ENCODE peak calls at places on chromosomes 12 and 14, in seven cellular contexts. W is K562, G is H1, C is SK-N-SH, M is GM12891, L is HepG2, R is GM12878. U is an unnamed sample.

GRCh38 chr12:23906329-23906728 is 43.1 kb downstream of the SOX5 start:
- DNase-seq in W (no peak), G (no peak), C (no peak), M (no peak), L (peak; percentile 20), R (no peak), U (no peak)

GRCh38 chr14:57928732-57929131 is 62.8 kb upstream of the SLC35F4 start:
- DNase-seq in W (no peak), G (no peak), C (no peak), M (no peak), L (no peak), R (no peak), U (no peak)

GRCh38 chr12:50753232-50753769 is 10.6 kb upstream of the ATF1 start:
- DNase-seq in W (no peak), G (no peak), C (no peak), M (no peak), L (no peak), R (no peak), U (no peak)

GRCh38 chr14:55864890-55865655 is 253.1 kb upstream of the PELI2 start:
- DNase-seq in W (peak; percentile 23), G (peak; percentile 78), C (peak; percentile 13), M (no peak), L (no peak), R (no peak), U (no peak)

GRCh38 chr12:28057856-28058615 is 85.5 kb upstream of the PTHLH start:
- DNase-seq in W (no peak), G (no peak), C (no peak), M (no peak), L (no peak), R (peak; percentile 17), U (no peak)

GRCh38 chr14:65703996-65704395 is 291.5 kb downstream of the FUT8 start:
- DNase-seq in W (no peak), G (no peak), C (no peak), M (no peak), L (no peak), R (no peak), U (no peak)

GRCh38 chr14:35512765-35513164 is 21.2 kb upstream of the INSM2 start:
- DNase-seq in W (no peak), G (no peak), C (no peak), M (no peak), L (no peak), R (no peak), U (no peak)

GRCh38 chr14:68786491-68787234 is 6.2 kb downstream of the ZFP36L1 start:
- DNase-seq in W (no peak), G (peak; percentile 60), C (no peak), M (no peak), L (no peak), R (no peak), U (no peak)

GRCh38 chr12:121145221-121145620 is 12.5 kb downstream of the P2RX7 start:
- DNase-seq in W (no peak), G (no peak), C (no peak), M (no peak), L (no peak), R (no peak), U (no peak)

GRCh38 chr14:81727243-81727642 is 193.6 kb upstream of the SEL1L start:
- DNase-seq in W (no peak), G (no peak), C (no peak), M (no peak), L (no peak), R (no peak), U (no peak)

GRCh38 chr14:72883963-72884362 is 9.9 kb downstream of the DPF3 start:
- DNase-seq in W (no peak), G (no peak), C (no peak), M (no peak), L (no peak), R (peak; percentile 60), U (no peak)

GRCh38 chr12:87529386-87529785 is 499.8 kb downstream of the C12orf50 start:
- DNase-seq in W (no peak), G (no peak), C (no peak), M (no peak), L (no peak), R (no peak), U (no peak)

GRCh38 chr12:62977879-62978278 is 42.9 kb upstream of the PPM1H start:
- DNase-seq in W (peak; percentile 38), G (no peak), C (no peak), M (no peak), L (no peak), R (no peak), U (no peak)

GRCh38 chr14:93263416-93263815 is 56.4 kb downstream of the UBR7 start:
- DNase-seq in W (no peak), G (no peak), C (no peak), M (no peak), L (no peak), R (no peak), U (no peak)

GRCh38 chr12:101891462-101891971 is 14.1 kb downstream of the DRAM1 start:
- DNase-seq in W (no peak), G (no peak), C (no peak), M (no peak), L (peak; percentile 86), R (peak; percentile 75), U (no peak)

GRCh38 chr12:112303004-112303403 is 79.2 kb downstream of the HECTD4 start:
- DNase-seq in W (no peak), G (no peak), C (no peak), M (peak; percentile 37), L (no peak), R (peak; percentile 91), U (peak; percentile 40)

GRCh38 chr14:81401420-81402122 is 1.4 kb upstream of the STON2 start:
- DNase-seq in W (no peak), G (no peak), C (no peak), M (no peak), L (no peak), R (no peak), U (no peak)

GRCh38 chr12:100229036-100229635 is 28.5 kb downstream of the ACTR6 start:
- DNase-seq in W (no peak), G (no peak), C (no peak), M (no peak), L (peak; percentile 28), R (peak; percentile 1), U (no peak)
- TF ChIP-seq TAF1 in W (no peak), G (no peak), C (no peak), M (no peak), L (no peak), R (no peak), U (no peak)

GRCh38 chr12:106841471-106842302 is 67.2 kb downstream of the RIC8B start:
- DNase-seq in W (peak; percentile 38), G (no peak), C (peak; percentile 65), M (peak; percentile 3), L (peak; percentile 30), R (no peak), U (peak; percentile 13)

GRCh38 chr12:106845910-106846309 is 71.4 kb downstream of the RIC8B start:
- DNase-seq in W (no peak), G (no peak), C (no peak), M (no peak), L (no peak), R (no peak), U (no peak)

GRCh38 chr12:106837782-106838181 is 63.3 kb downstream of the RIC8B start:
- DNase-seq in W (no peak), G (no peak), C (no peak), M (no peak), L (no peak), R (no peak), U (no peak)

GRCh38 chr12:106839343-106839742 is 64.9 kb downstream of the RIC8B start:
- DNase-seq in W (no peak), G (no peak), C (no peak), M (no peak), L (no peak), R (no peak), U (no peak)

GRCh38 chr12:106840217-106840616 is 65.7 kb downstream of the RIC8B start:
- DNase-seq in W (peak; percentile 41), G (no peak), C (peak; percentile 7), M (no peak), L (peak; percentile 65), R (no peak), U (no peak)
- TF ChIP-seq TAF1 in W (no peak), G (no peak), C (no peak), M (no peak), L (no peak), R (no peak), U (no peak)

GRCh38 chr12:99131761-99132199 is 486.7 kb downstream of the APAF1 start:
- DNase-seq in W (no peak), G (peak; percentile 79), C (no peak), M (no peak), L (no peak), R (no peak), U (no peak)
- TF ChIP-seq TAF1 in W (no peak), G (no peak), C (no peak), M (no peak), L (no peak), R (no peak), U (no peak)

GRCh38 chr12:116069943-116070342 is 207.6 kb downstream of the MED13L start:
- DNase-seq in W (no peak), G (no peak), C (no peak), M (no peak), L (no peak), R (no peak), U (no peak)

GRCh38 chr12:116066381-116067230 is 210.9 kb downstream of the MED13L start:
- DNase-seq in W (peak; percentile 47), G (no peak), C (peak; percentile 34), M (no peak), L (peak; percentile 34), R (no peak), U (no peak)

GRCh38 chr12:116068853-116069252 is 208.6 kb downstream of the MED13L start:
- DNase-seq in W (no peak), G (no peak), C (no peak), M (no peak), L (no peak), R (no peak), U (no peak)

GRCh38 chr12:116068371-116068770 is 209.1 kb downstream of the MED13L start:
- DNase-seq in W (no peak), G (no peak), C (no peak), M (no peak), L (no peak), R (no peak), U (no peak)

GRCh38 chr12:116067892-116068291 is 209.6 kb downstream of the MED13L start:
- DNase-seq in W (no peak), G (no peak), C (no peak), M (no peak), L (peak; percentile 26), R (no peak), U (no peak)
- TF ChIP-seq TAF1 in W (no peak), G (no peak), C (no peak), M (no peak), L (no peak), R (no peak), U (no peak)